ENCODE peak calls at places on chromosomes 1 and 21, in four cellular contexts. One of them, this sample, is unnamed.
A peak's percentile ranks its signal among the peaks of the same experiment; 100 is the strongest.

GRCh38 chr1:12548279-12549105 is 69.5 kb downstream of the DHRS3 start:
- DNase-seq in thoracic aorta: no peak
- DNase-seq in lung: no peak
- DNase-seq in CD8-positive, alpha-beta T cell: no peak
- DNase-seq in this sample: no peak

GRCh38 chr1:18794561-18794960 is 64.9 kb downstream of the TAS1R2 start:
- DNase-seq in thoracic aorta: no peak
- DNase-seq in lung: no peak
- DNase-seq in CD8-positive, alpha-beta T cell: no peak
- DNase-seq in this sample: no peak

GRCh38 chr21:43866233-43866632 is 1.2 kb downstream of the AGPAT3 start:
- DNase-seq in thoracic aorta: no peak
- DNase-seq in lung: no peak
- DNase-seq in CD8-positive, alpha-beta T cell: peak; percentile 44
- DNase-seq in this sample: peak; percentile 38

GRCh38 chr1:169121146-169121923 is 14.8 kb downstream of the ATP1B1 start:
- DNase-seq in thoracic aorta: no peak
- DNase-seq in lung: no peak
- DNase-seq in CD8-positive, alpha-beta T cell: no peak
- DNase-seq in this sample: no peak

GRCh38 chr1:34378968-34379729 is 202.4 kb downstream of the C1orf94 start:
- DNase-seq in thoracic aorta: no peak
- DNase-seq in lung: no peak
- DNase-seq in CD8-positive, alpha-beta T cell: no peak
- DNase-seq in this sample: no peak

GRCh38 chr1:185813401-185813979 is 79.3 kb downstream of the HMCN1 start:
- DNase-seq in thoracic aorta: no peak
- DNase-seq in lung: no peak
- DNase-seq in CD8-positive, alpha-beta T cell: no peak
- DNase-seq in this sample: no peak

GRCh38 chr1:212104586-212105282 is 69.2 kb downstream of the DTL start:
- DNase-seq in thoracic aorta: no peak
- DNase-seq in lung: no peak
- DNase-seq in CD8-positive, alpha-beta T cell: no peak
- DNase-seq in this sample: no peak

GRCh38 chr1:205286335-205286950 is 35.1 kb downstream of the NUAK2 start:
- DNase-seq in thoracic aorta: no peak
- DNase-seq in lung: no peak
- DNase-seq in CD8-positive, alpha-beta T cell: peak; percentile 76
- DNase-seq in this sample: no peak

GRCh38 chr1:161816201-161816600 is 50.1 kb downstream of the ATF6 start:
- DNase-seq in thoracic aorta: no peak
- DNase-seq in lung: no peak
- DNase-seq in CD8-positive, alpha-beta T cell: no peak
- DNase-seq in this sample: no peak

GRCh38 chr1:218369688-218370511 is 24.8 kb downstream of the TGFB2 start:
- DNase-seq in thoracic aorta: no peak
- DNase-seq in lung: no peak
- DNase-seq in CD8-positive, alpha-beta T cell: no peak
- DNase-seq in this sample: no peak

GRCh38 chr1:165871311-165872067 is 44.1 kb downstream of the UCK2 start:
- DNase-seq in thoracic aorta: no peak
- DNase-seq in lung: peak; percentile 50
- DNase-seq in CD8-positive, alpha-beta T cell: peak; percentile 44
- DNase-seq in this sample: peak; percentile 67
- TF ChIP-seq CTCF in thoracic aorta: no peak
- TF ChIP-seq CTCF in lung: no peak
- TF ChIP-seq CTCF in CD8-positive, alpha-beta T cell: no peak
- TF ChIP-seq CTCF in this sample: peak; percentile 18

DNA sequence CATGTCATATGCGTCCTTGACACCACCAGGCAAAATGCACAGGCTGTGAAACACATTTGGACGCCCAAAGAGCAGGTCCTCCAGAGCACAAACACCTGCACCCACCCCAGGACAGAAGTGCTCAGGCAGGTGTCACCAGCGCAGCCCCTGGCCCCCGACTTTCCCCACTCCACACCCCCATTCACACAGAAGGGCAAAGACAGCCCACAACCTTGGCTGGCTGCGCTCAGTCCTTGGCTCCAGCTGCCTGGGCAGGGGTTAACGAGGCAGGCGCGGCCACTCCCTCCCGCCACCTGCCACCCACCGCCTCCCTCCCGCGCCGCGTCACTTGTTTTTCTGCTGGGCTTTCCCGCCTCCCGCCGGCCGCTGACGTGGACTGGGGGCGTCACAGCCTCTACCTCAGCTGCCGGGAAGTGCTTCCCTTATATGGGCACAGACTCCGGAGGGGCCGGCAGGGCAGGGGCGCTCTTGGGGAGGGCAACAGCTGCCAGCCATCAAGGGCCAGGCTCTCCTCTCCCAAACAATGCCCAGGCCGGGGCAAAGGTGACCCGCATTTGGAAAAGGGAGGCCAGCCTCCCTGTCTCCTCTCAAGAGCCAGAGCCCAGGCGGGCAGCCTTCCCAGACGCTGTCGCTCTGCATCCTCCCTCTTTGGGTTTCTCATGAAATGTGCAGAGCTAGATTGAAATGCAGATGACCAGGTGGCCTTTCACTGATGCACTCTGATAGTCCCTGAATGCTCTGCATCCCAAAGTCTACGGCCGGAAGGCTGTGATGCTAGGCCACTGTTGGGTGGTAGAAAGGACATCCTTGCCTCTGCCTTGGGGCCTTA is 14.8 kb upstream of the BTG2 start:
- DNase-seq in thoracic aorta: peak; percentile 92
- DNase-seq in lung: peak; percentile 92
- DNase-seq in CD8-positive, alpha-beta T cell: peak; percentile 98
- DNase-seq in this sample: peak; percentile 98
- H3K4me1 ChIP-seq in thoracic aorta: peaks cover 53% of the 10 kb centered on the region
- H3K4me1 ChIP-seq in lung: peaks cover 40% of the 10 kb centered on the region
- H3K4me1 ChIP-seq in CD8-positive, alpha-beta T cell: peaks cover 67% of the 10 kb centered on the region
- H3K4me1 ChIP-seq in this sample: peaks cover 65% of the 10 kb centered on the region

GRCh38 chr1:234613128-234613875 is 3.3 kb upstream of the IRF2BP2 start:
- DNase-seq in thoracic aorta: no peak
- DNase-seq in lung: no peak
- DNase-seq in CD8-positive, alpha-beta T cell: no peak
- DNase-seq in this sample: no peak

GRCh38 chr1:234613992-234614584 is 4.1 kb upstream of the IRF2BP2 start:
- DNase-seq in thoracic aorta: no peak
- DNase-seq in lung: no peak
- DNase-seq in CD8-positive, alpha-beta T cell: no peak
- DNase-seq in this sample: no peak

GRCh38 chr1:234611153-234611798 is 1.3 kb upstream of the IRF2BP2 start:
- DNase-seq in thoracic aorta: no peak
- DNase-seq in lung: peak; percentile 64
- DNase-seq in CD8-positive, alpha-beta T cell: peak; percentile 64
- DNase-seq in this sample: no peak

GRCh38 chr1:234611799-234612351 is 1.9 kb upstream of the IRF2BP2 start:
- DNase-seq in thoracic aorta: no peak
- DNase-seq in lung: no peak
- DNase-seq in CD8-positive, alpha-beta T cell: peak; percentile 25
- DNase-seq in this sample: peak; percentile 59

DNA sequence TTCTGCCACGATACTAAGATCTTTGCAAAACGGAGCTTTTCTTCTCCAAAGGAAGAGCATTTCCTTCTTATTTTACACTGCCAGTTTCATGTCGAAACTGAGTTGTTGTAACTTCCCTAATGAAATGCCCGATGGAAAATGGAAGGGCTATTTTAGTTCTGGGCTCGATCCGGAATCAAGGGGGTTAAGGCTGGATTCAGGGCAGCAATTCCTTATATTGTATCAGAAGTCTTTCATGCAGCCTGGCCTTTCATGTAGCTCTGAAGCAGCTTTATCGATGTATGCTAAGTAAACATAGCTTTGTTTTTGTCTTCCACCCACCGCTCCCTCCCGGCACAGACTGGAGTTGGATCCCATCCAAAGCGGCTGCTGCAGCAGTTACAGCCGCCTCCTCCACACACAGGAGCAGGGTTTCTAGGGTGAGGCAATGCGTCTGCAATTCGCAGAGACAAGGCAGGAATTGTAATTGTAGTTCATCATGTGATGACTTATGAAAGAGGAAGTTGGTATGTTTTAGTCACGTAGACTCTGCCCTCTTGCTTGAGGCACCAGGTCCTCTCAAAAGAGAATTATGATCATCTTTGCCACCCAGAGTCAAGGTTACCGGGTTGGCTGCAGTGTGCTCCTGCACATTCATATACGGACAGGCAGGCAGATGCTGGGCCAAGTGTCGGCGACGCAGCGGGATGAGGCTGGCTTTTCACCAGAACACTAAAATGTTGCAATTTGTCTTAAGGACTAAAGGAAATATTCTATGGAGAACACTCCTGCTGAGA is 2.6 kb upstream of the IRF2BP2 start:
- DNase-seq in thoracic aorta: peak; percentile 87
- DNase-seq in lung: peak; percentile 90
- DNase-seq in CD8-positive, alpha-beta T cell: peak; percentile 72
- DNase-seq in this sample: peak; percentile 96
- H3K4me3 ChIP-seq in thoracic aorta: peak overlapping the region; percentile 77
- H3K4me3 ChIP-seq in lung: no peak overlapping the region
- H3K4me3 ChIP-seq in CD8-positive, alpha-beta T cell: peak overlapping the region; percentile 78
- H3K4me3 ChIP-seq in this sample: no peak overlapping the region

GRCh38 chr1:24424990-24425389 is 9.4 kb downstream of the NIPAL3 start:
- DNase-seq in thoracic aorta: no peak
- DNase-seq in lung: peak; percentile 18
- DNase-seq in CD8-positive, alpha-beta T cell: no peak
- DNase-seq in this sample: no peak

GRCh38 chr1:24424207-24424606 is 8.6 kb downstream of the NIPAL3 start:
- DNase-seq in thoracic aorta: no peak
- DNase-seq in lung: peak; percentile 6
- DNase-seq in CD8-positive, alpha-beta T cell: no peak
- DNase-seq in this sample: no peak

GRCh38 chr1:24418898-24419628 is 3.5 kb downstream of the NIPAL3 start:
- DNase-seq in thoracic aorta: no peak
- DNase-seq in lung: peak; percentile 70
- DNase-seq in CD8-positive, alpha-beta T cell: no peak
- DNase-seq in this sample: peak; percentile 35

GRCh38 chr1:24420547-24420946 is 4.9 kb downstream of the NIPAL3 start:
- DNase-seq in thoracic aorta: no peak
- DNase-seq in lung: no peak
- DNase-seq in CD8-positive, alpha-beta T cell: no peak
- DNase-seq in this sample: no peak

DNA sequence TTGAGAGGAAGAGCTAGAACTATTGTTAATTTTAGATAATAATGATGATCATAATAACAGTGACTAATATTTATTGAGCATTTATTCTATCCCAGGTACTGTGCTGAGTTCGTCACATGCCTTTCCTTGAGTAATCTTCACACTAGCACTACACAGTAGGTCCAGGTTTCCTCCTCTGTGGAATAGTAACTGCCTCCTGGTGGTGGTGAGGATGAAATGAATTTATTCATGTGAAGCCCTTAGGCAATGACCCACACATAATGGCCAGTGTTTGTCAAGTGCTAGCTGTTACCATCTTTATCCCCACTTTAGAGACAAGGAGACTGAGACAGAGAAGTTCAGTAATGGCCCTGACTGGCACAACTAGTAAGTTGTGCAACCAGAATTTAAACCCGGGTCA is 5.9 kb downstream of the NIPAL3 start:
- DNase-seq in thoracic aorta: no peak
- DNase-seq in lung: peak; percentile 10
- DNase-seq in CD8-positive, alpha-beta T cell: no peak
- DNase-seq in this sample: no peak
- TF ChIP-seq CTCF in thoracic aorta: no peak
- TF ChIP-seq CTCF in lung: no peak
- TF ChIP-seq CTCF in CD8-positive, alpha-beta T cell: no peak
- TF ChIP-seq CTCF in this sample: no peak

DNA sequence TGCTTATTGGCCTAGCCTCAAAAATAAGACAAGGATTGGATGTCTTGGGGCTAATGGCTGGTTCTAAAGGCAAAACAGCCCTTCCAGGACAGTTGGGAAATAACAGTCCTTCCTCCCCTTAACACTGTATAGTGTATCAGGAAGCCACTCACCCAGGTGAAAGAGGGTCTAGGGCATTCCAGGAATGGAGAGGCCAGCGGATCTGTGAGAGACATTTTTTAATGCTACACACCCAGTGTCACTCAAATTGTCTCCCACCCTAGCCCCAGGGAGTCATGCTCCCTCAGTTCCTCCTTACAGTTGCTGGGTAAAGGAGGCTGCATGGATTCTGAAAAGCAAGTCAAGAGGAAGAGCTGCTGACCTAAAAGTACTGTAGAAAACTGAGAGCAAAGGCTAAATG is 24.1 kb upstream of the EXO1 start:
- DNase-seq in thoracic aorta: no peak
- DNase-seq in lung: no peak
- DNase-seq in CD8-positive, alpha-beta T cell: no peak
- DNase-seq in this sample: no peak
- H3K4me1 ChIP-seq in thoracic aorta: peaks cover 43% of the 10 kb centered on the region
- H3K4me1 ChIP-seq in lung: peaks cover 1% of the 10 kb centered on the region
- H3K4me1 ChIP-seq in CD8-positive, alpha-beta T cell: no peaks in the 10 kb centered on the region
- H3K4me1 ChIP-seq in this sample: no peaks in the 10 kb centered on the region